ENCODE peak calls at places on chromosomes 13 and 19, in five cellular contexts. B is colonic mucosa, E is fibroblast of pulmonary artery, I is activated B cell treated with CpG ODN at 0.5 μM for 24 hours, C is brain microvascular endothelial cell. R is an unnamed sample.

GRCh38 chr19:41233748-41234240 is 14.8 kb downstream of the AXL start:
- DNase-seq in B (no peak), E (no peak), I (no peak), C (no peak), R (no peak)

GRCh38 chr19:54654447-54655321 is 8.1 kb upstream of the LILRB4 start:
- DNase-seq in B (no peak), E (no peak), I (no peak), C (no peak), R (no peak)

GRCh38 chr13:87953381-87953780 is 282.2 kb downstream of the SLITRK5 start:
- DNase-seq in B (no peak), E (no peak), I (no peak), C (no peak), R (no peak)

GRCh38 chr19:40284501-40285352 is at the start of gene AKT2:
- DNase-seq in B (no peak), E (peak), I (peak), C (peak), R (no peak)

GRCh38 chr13:40390290-40391008 is 276.0 kb downstream of the FOXO1 start:
- DNase-seq in B (peak), E (no peak), I (no peak), C (no peak), R (no peak)

GRCh38 chr19:31338069-31338767 is 11.0 kb downstream of the TSHZ3 start:
- DNase-seq in B (no peak), E (peak), I (no peak), C (peak), R (no peak)

GRCh38 chr13:40148742-40149141 is 493.3 kb downstream of the COG6 start:
- DNase-seq in B (no peak), E (no peak), I (no peak), C (no peak), R (no peak)

GRCh38 chr19:41913476-41914190 is 14.6 kb downstream of the ERFL start:
- DNase-seq in B (no peak), E (no peak), I (no peak), C (no peak), R (peak)

GRCh38 chr13:35157143-35157755 is 215.2 kb downstream of the NBEA start:
- DNase-seq in B (peak), E (peak), I (no peak), C (peak), R (no peak)

GRCh38 chr19:10864538-10864899 is 6.8 kb upstream of the CARM1 start:
- DNase-seq in B (peak), E (peak), I (peak), C (peak), R (peak)

GRCh38 chr19:17811681-17812080 is 9.6 kb downstream of the INSL3 start:
- DNase-seq in B (no peak), E (no peak), I (no peak), C (no peak), R (no peak)

GRCh38 chr13:111319521-111319920 is 921 bp upstream of the TEX29 start:
- DNase-seq in B (no peak), E (no peak), I (no peak), C (no peak), R (no peak)

GRCh38 chr19:30171138-30171635 is 201.0 kb upstream of the ZNF536 start:
- DNase-seq in B (no peak), E (no peak), I (no peak), C (no peak), R (no peak)

GRCh38 chr19:30406220-30406944 is 34.2 kb downstream of the ZNF536 start:
- DNase-seq in B (no peak), E (no peak), I (no peak), C (no peak), R (no peak)

GRCh38 chr19:39430675-39431593 is 4.8 kb downstream of the RPS16 start:
- DNase-seq in B (peak), E (peak), I (peak), C (peak), R (peak)

GRCh38 chr19:18996351-18996750 is 37.0 kb downstream of the SUGP2 start:
- DNase-seq in B (no peak), E (no peak), I (no peak), C (no peak), R (no peak)

GRCh38 chr19:18999016-18999758 is 34.1 kb downstream of the SUGP2 start:
- DNase-seq in B (no peak), E (peak), I (no peak), C (no peak), R (peak)

GRCh38 chr19:18996796-18997394 is 36.4 kb downstream of the SUGP2 start:
- DNase-seq in B (no peak), E (no peak), I (no peak), C (no peak), R (no peak)

GRCh38 chr19:18998276-18998675 is 35.0 kb downstream of the SUGP2 start:
- DNase-seq in B (no peak), E (no peak), I (no peak), C (no peak), R (peak)

DNA sequence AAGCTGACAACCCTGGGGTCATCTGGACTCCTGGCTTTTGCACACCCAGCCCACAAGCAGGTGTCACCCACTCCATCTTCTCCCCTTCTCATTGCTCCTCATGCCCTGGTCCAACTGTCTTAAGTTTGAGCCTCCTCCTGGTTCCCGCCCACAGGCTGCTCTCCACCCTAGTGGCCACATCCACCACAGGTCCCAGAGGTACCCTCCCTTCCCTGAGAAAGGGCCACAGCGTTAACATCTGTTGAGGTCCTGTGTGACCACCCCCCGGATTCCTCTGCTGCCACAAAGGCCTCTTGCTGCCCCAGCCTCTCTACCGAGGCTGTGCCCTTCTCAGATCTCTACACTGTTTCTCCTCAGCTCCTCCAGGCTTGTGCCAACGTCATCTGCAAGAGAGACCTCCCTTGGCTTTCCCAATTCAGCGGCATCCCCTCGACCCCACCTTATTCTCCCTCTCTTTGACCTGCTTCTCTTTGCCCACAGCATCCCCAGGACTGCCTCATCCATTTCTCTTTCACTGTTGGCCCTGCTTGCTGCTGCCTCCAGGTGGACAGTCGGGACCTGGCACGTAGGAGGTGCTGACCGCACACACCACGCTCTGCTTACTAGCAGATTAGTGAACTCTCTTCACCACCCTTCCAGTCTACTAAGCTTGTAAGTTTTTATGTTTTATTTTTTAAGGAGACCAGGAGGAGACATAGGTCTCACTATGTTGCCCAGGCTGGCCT is 33.3 kb downstream of the SUGP2 start:
- DNase-seq in B (no peak), E (peak), I (no peak), C (no peak), R (no peak)
- TF ChIP-seq CTCF in B (no peak), E (peak), I (no peak), C (peak), R (no peak)

DNA sequence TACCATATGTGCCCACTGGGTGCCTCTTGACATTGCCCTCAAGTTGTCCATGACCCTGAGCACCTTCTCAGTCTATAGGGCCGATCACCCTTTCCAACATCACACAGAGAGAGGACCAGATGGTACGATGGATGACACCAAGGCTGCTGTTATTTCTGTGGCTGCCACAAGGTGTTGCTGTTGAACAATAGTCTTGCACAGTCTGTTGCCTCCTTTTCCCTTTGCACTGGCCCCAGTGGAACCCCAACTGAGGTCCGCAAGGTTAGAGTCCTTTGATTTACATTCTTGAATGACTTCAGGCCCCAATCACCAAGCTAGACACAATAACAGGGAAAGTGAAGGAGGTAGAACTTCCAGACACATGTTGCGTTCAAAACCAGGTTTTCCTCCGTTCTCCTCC is 52.0 kb downstream of the TINCR start:
- DNase-seq in B (no peak), E (no peak), I (no peak), C (no peak), R (no peak)
- TF ChIP-seq CTCF in B (no peak), E (peak), I (no peak), C (peak), R (no peak)

DNA sequence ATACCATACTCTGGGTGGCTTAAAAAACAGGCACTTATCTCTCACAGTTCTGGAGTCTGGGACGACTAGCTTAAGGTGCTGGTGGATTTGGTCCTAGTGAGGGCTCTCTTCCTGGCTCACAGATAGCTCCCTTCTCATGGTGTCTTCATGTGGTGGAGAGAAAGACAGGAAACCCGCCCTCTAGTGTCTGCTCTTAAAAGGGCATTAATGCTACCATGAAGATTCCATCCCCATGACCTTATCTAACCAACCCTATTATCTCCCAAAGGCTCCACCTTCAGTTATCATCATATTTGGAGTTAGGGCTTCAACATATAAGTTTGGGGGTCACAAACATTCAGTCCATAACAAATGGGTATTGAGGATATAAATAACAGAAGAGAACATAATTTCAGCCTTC is 139.4 kb downstream of the HS6ST3 start:
- DNase-seq in B (no peak), E (peak), I (no peak), C (peak), R (no peak)
- TF ChIP-seq CTCF in B (no peak), E (peak), I (no peak), C (peak), R (peak)

GRCh38 chr19:5641171-5641570 is 18.3 kb downstream of the SAFB start:
- DNase-seq in B (no peak), E (no peak), I (no peak), C (no peak), R (no peak)
- TF ChIP-seq CTCF in B (no peak), E (no peak), I (no peak), C (no peak), R (no peak)

GRCh38 chr13:32381539-32381938 is 46.4 kb downstream of the N4BP2L1 start:
- DNase-seq in B (no peak), E (peak), I (no peak), C (peak), R (no peak)
- TF ChIP-seq CTCF in B (no peak), E (peak), I (no peak), C (peak), R (peak)

DNA sequence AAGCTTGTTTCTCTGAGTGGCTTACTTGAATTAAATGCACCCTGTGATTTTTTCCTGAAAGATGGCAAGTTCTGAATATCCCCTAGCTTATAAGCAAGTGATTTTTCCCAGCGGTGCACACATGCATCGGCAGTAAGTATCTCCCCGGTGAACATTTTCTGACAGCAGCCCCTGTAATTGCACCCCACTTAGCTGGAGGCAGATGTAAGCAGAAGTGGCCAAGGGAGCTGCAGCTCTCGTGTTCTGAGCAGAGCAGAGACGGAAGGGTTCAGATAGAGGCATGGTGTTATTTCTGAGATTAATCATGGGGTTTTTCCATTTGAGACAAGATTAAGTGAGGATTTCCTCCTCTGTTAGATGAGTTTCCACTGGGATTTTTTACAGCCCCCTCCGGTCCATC is 340.5 kb downstream of the SLC7A1 start:
- DNase-seq in B (no peak), E (no peak), I (no peak), C (no peak), R (no peak)
- TF ChIP-seq CTCF in B (no peak), E (no peak), I (no peak), C (no peak), R (no peak)

GRCh38 chr19:7200739-7201138 is 93.5 kb downstream of the INSR start:
- DNase-seq in B (no peak), E (no peak), I (no peak), C (no peak), R (no peak)

GRCh38 chr19:7197169-7197759 is 97.0 kb downstream of the INSR start:
- DNase-seq in B (peak), E (peak), I (peak), C (peak), R (peak)

GRCh38 chr19:7196721-7197168 is 97.5 kb downstream of the INSR start:
- DNase-seq in B (peak), E (peak), I (no peak), C (no peak), R (no peak)

GRCh38 chr19:7199613-7200533 is 94.3 kb downstream of the INSR start:
- DNase-seq in B (peak), E (no peak), I (no peak), C (no peak), R (no peak)

GRCh38 chr19:7197760-7198696 is 96.2 kb downstream of the INSR start:
- DNase-seq in B (peak), E (peak), I (peak), C (peak), R (peak)
- TF ChIP-seq CTCF in B (no peak), E (peak), I (no peak), C (peak), R (peak)

GRCh38 chr19:50688766-50689165 is 30.8 kb downstream of the SHANK1 start:
- DNase-seq in B (no peak), E (no peak), I (no peak), C (no peak), R (no peak)

GRCh38 chr19:50690439-50690838 is 29.2 kb downstream of the SHANK1 start:
- DNase-seq in B (no peak), E (no peak), I (no peak), C (no peak), R (no peak)

GRCh38 chr19:50686310-50687032 is 33.1 kb downstream of the SHANK1 start:
- DNase-seq in B (no peak), E (no peak), I (no peak), C (no peak), R (no peak)
- TF ChIP-seq CTCF in B (no peak), E (no peak), I (no peak), C (no peak), R (no peak)

GRCh38 chr13:68234278-68234677 is 1004.1 kb upstream of the PCDH9 start:
- DNase-seq in B (no peak), E (peak), I (no peak), C (peak), R (no peak)
- TF ChIP-seq CTCF in B (no peak), E (no peak), I (no peak), C (peak), R (no peak)